ENCODE peak calls at places on chromosomes 12 and 14, in nine cellular contexts. V, A, C, E, Y, P, X, U and Q are unnamed samples.

GRCh38 chr12:57730336-57731067 is 8.0 kb downstream of the AGAP2 start:
- DNase-seq in A (no peak), V (no peak), P (no peak), C (no peak), Y (no peak), X (no peak), U (no peak), E (no peak), Q (no peak)

GRCh38 chr12:49983892-49984291 is 11.1 kb downstream of the AQP6 start:
- DNase-seq in P (peak), C (no peak), V (no peak), A (no peak), X (peak), U (no peak), Y (no peak), E (no peak), Q (no peak)

GRCh38 chr12:20367731-20368652 is at the start of gene PDE3A:
- DNase-seq in E (peak), C (peak), Y (peak), P (peak), X (peak), A (peak), V (peak), U (no peak), Q (peak)

GRCh38 chr12:57470286-57470969 is 9.2 kb downstream of the ARHGAP9 start:
- DNase-seq in Y (no peak), A (no peak), C (no peak), P (no peak), V (no peak), E (no peak), X (no peak), U (no peak), Q (no peak)

GRCh38 chr12:5246196-5246595 is 185.7 kb upstream of the NTF3 start:
- DNase-seq in X (no peak), C (no peak), U (no peak), Y (no peak), P (no peak), V (no peak), A (no peak), E (no peak), Q (no peak)

GRCh38 chr12:98901189-98901588 is 256.1 kb downstream of the APAF1 start:
- DNase-seq in C (no peak), X (no peak), V (no peak), E (no peak), Y (no peak), U (no peak), A (no peak), P (no peak), Q (no peak)

GRCh38 chr12:118189761-118190181 is 53.8 kb downstream of the PEBP1 start:
- DNase-seq in X (peak), A (peak), P (no peak), V (peak), C (no peak), E (peak), Y (no peak), U (no peak), Q (peak)

GRCh38 chr14:51094282-51094821 is 553 bp downstream of the TRIM9 start:
- DNase-seq in E (no peak), X (peak), P (no peak), Y (no peak), C (peak), A (no peak), V (peak), U (no peak), Q (no peak)

GRCh38 chr12:6946033-6946919 is 2.5 kb downstream of the C12orf57 start:
- DNase-seq in C (peak), V (peak), E (no peak), P (peak), A (no peak), U (no peak), Y (peak), X (no peak), Q (no peak)

GRCh38 chr12:52605542-52605941 is 4.3 kb upstream of the KRT72 start:
- DNase-seq in A (no peak), C (no peak), P (no peak), E (no peak), X (no peak), U (no peak), Y (no peak), V (no peak), Q (no peak)

GRCh38 chr14:105427412-105427811 is 7.8 kb downstream of the MTA1 start:
- DNase-seq in X (no peak), A (no peak), V (no peak), P (no peak), C (no peak), U (no peak), Y (no peak), E (no peak), Q (no peak)

GRCh38 chr12:32519047-32519446 is 119.7 kb downstream of the FGD4 start:
- DNase-seq in Y (no peak), A (no peak), P (no peak), C (no peak), X (no peak), V (no peak), U (no peak), E (no peak), Q (no peak)

GRCh38 chr12:32517966-32518365 is 118.6 kb downstream of the FGD4 start:
- DNase-seq in U (no peak), P (no peak), V (no peak), X (no peak), E (no peak), Y (no peak), A (no peak), C (no peak), Q (no peak)

DNA sequence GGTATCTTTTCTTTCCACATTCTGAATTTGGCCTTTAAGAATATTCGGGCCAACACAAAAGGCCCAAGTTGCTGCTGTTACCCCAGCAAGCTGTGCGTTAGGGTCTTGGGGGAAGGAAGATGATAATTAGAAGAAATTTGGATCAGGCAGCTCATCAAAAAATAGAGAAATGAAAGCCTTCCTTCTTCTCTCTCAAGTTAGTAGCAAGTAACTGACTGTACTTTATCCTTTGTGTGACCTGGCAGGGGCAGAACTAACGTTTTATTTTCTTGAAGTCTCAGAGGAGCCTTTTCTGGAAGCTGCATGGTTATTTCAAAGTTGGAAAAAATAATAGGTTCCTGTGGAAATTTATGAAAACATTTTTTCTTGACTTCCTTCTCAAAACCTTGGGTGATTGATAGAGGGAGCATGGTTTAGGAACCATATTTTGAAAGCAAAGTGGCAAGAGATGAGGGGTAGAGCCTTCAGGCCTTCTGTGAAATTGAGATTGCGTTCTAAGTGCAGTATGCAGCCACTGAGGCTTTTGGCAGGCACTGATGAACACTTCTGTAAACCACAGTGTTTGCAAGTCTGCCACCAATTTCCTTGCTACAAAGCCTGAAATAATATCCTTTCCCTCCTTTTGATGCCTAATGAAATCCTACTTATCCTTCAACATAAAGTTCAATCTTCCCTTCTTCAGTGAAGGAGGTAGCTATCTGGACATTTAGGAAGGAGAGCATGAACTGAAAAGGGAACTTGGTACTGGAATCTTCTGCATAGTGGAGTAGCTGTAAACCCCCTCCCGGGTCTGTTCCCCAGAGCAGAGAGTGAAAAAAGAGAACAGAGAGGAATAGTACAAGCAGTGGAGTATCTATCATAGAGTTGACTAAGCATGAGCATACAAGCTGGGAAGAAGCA is 123.2 kb downstream of the FGD4 start:
- DNase-seq in X (peak), Y (no peak), U (no peak), E (no peak), P (no peak), V (no peak), A (no peak), C (no peak), Q (no peak)
- H3K27ac ChIP-seq in X (no peak), Y (no peak), U (no peak), E (peak), P (no peak), V (no peak), A (peak), C (peak), Q (peak)

GRCh38 chr14:45057881-45058364 is 26.0 kb upstream of the PRPF39 start:
- DNase-seq in X (no peak), V (no peak), P (no peak), C (no peak), A (no peak), U (no peak), Y (no peak), E (no peak), Q (no peak)
- H3K27ac ChIP-seq in X (no peak), V (no peak), P (no peak), C (no peak), A (no peak), U (no peak), Y (no peak), E (no peak), Q (no peak)

GRCh38 chr12:97637770-97638169 is 175.2 kb downstream of the RMST start:
- DNase-seq in V (no peak), A (no peak), P (no peak), C (no peak), X (no peak), Y (no peak), U (no peak), E (no peak), Q (no peak)
- H3K27ac ChIP-seq in V (no peak), A (no peak), P (no peak), C (no peak), X (no peak), Y (no peak), U (no peak), E (no peak), Q (no peak)

GRCh38 chr14:32327255-32327961 is 1.7 kb upstream of the AKAP6 start:
- DNase-seq in Y (no peak), X (no peak), A (no peak), C (no peak), E (no peak), V (no peak), P (no peak), U (no peak), Q (no peak)
- H3K27ac ChIP-seq in Y (no peak), X (no peak), A (no peak), C (no peak), E (no peak), V (no peak), P (no peak), U (no peak), Q (peak)

GRCh38 chr12:120263725-120264040 is 1.8 kb downstream of the PXN start:
- DNase-seq in C (no peak), P (no peak), Y (no peak), U (no peak), A (no peak), X (no peak), V (no peak), E (no peak), Q (no peak)

GRCh38 chr12:120261951-120262851 is 3.3 kb downstream of the PXN start:
- DNase-seq in E (no peak), Y (peak), X (no peak), A (no peak), P (peak), V (no peak), C (no peak), U (no peak), Q (peak)

GRCh38 chr12:120264086-120264485 is 1.4 kb downstream of the PXN start:
- DNase-seq in U (no peak), Y (no peak), X (no peak), E (no peak), C (peak), A (no peak), P (no peak), V (no peak), Q (no peak)

GRCh38 chr12:120264511-120265202 is 873 bp downstream of the PXN start:
- DNase-seq in U (no peak), V (no peak), P (peak), A (no peak), C (no peak), E (peak), X (no peak), Y (no peak), Q (no peak)

GRCh38 chr12:120262852-120263724 is 2.4 kb downstream of the PXN start:
- DNase-seq in E (peak), A (no peak), C (peak), X (no peak), V (no peak), P (no peak), U (no peak), Y (no peak), Q (no peak)
- H3K27ac ChIP-seq in E (peak), A (peak), C (peak), X (peak), V (peak), P (peak), U (peak), Y (peak), Q (peak)

GRCh38 chr12:102120564-102120873 is 536 bp downstream of the PARPBP start:
- DNase-seq in P (peak), C (no peak), Y (no peak), E (no peak), X (no peak), A (no peak), U (no peak), V (no peak), Q (no peak)
- H3K27ac ChIP-seq in P (peak), C (no peak), Y (peak), E (no peak), X (peak), A (no peak), U (peak), V (no peak), Q (no peak)

GRCh38 chr12:1974812-1975211 is 29.4 kb downstream of the DCP1B start:
- DNase-seq in P (no peak), A (no peak), C (no peak), X (no peak), Y (no peak), U (no peak), E (no peak), V (no peak), Q (no peak)

GRCh38 chr12:1972856-1973317 is 31.4 kb downstream of the DCP1B start:
- DNase-seq in C (no peak), E (peak), U (no peak), X (peak), V (no peak), P (no peak), Y (no peak), A (no peak), Q (peak)

GRCh38 chr12:1977109-1977508 is 27.1 kb downstream of the DCP1B start:
- DNase-seq in V (no peak), Y (no peak), E (no peak), A (no peak), X (no peak), P (no peak), U (no peak), C (no peak), Q (no peak)

GRCh38 chr12:1970331-1970900 is 33.8 kb downstream of the DCP1B start:
- DNase-seq in A (no peak), E (peak), C (no peak), P (no peak), X (no peak), V (no peak), Y (no peak), U (no peak), Q (no peak)

GRCh38 chr12:1972260-1972659 is 32.0 kb downstream of the DCP1B start:
- DNase-seq in E (no peak), P (no peak), Y (no peak), X (peak), C (no peak), A (no peak), V (no peak), U (no peak), Q (no peak)
- H3K27ac ChIP-seq in E (peak), P (no peak), Y (no peak), X (peak), C (no peak), A (peak), V (no peak), U (no peak), Q (no peak)